ENCODE peak calls at places on chromosomes 5 and 9, in nine cellular contexts. One of them, this sample, is unnamed.

GRCh38 chr5:176773408-176774035 is 36.8 kb upstream of the UNC5A start:
- DNase-seq in GM23338: no peak
- DNase-seq in HCT116: no peak
- DNase-seq in GM23248: no peak
- DNase-seq in PC-3: no peak
- DNase-seq in PC-9: no peak
- DNase-seq in SK-N-SH: no peak
- DNase-seq in hepatocyte: no peak
- DNase-seq in MM.1S: no peak
- DNase-seq in this sample: no peak

GRCh38 chr9:114607671-114608524 is 3.2 kb upstream of the TMEM268 start:
- DNase-seq in GM23338: no peak
- DNase-seq in HCT116: no peak
- DNase-seq in GM23248: peak; percentile 13
- DNase-seq in PC-3: no peak
- DNase-seq in PC-9: no peak
- DNase-seq in SK-N-SH: no peak
- DNase-seq in hepatocyte: no peak
- DNase-seq in MM.1S: no peak
- DNase-seq in this sample: peak; percentile 26

GRCh38 chr5:44827681-44828080 is 18.9 kb downstream of the MRPS30 start:
- DNase-seq in GM23338: no peak
- DNase-seq in HCT116: no peak
- DNase-seq in GM23248: no peak
- DNase-seq in PC-3: no peak
- DNase-seq in PC-9: no peak
- DNase-seq in SK-N-SH: no peak
- DNase-seq in hepatocyte: no peak
- DNase-seq in MM.1S: no peak
- DNase-seq in this sample: no peak

GRCh38 chr5:525916-526315 is 1.7 kb upstream of the SLC9A3 start:
- DNase-seq in GM23338: no peak
- DNase-seq in HCT116: no peak
- DNase-seq in GM23248: no peak
- DNase-seq in PC-3: no peak
- DNase-seq in PC-9: no peak
- DNase-seq in SK-N-SH: no peak
- DNase-seq in hepatocyte: no peak
- DNase-seq in MM.1S: no peak
- DNase-seq in this sample: no peak

GRCh38 chr9:94804316-94804715 is 77.8 kb downstream of the AOPEP start:
- DNase-seq in GM23338: no peak
- DNase-seq in HCT116: no peak
- DNase-seq in GM23248: no peak
- DNase-seq in PC-3: no peak
- DNase-seq in PC-9: no peak
- DNase-seq in SK-N-SH: no peak
- DNase-seq in hepatocyte: no peak
- DNase-seq in MM.1S: no peak
- DNase-seq in this sample: no peak

GRCh38 chr5:58544195-58544594 is 38.7 kb upstream of the RAB3C start:
- DNase-seq in GM23338: no peak
- DNase-seq in HCT116: no peak
- DNase-seq in GM23248: no peak
- DNase-seq in PC-3: no peak
- DNase-seq in PC-9: no peak
- DNase-seq in SK-N-SH: no peak
- DNase-seq in hepatocyte: no peak
- DNase-seq in MM.1S: no peak
- DNase-seq in this sample: peak; percentile 1

GRCh38 chr9:132833451-132834130 is 44.5 kb downstream of the AK8 start:
- DNase-seq in GM23338: no peak
- DNase-seq in HCT116: no peak
- DNase-seq in GM23248: peak; percentile 9
- DNase-seq in PC-3: no peak
- DNase-seq in PC-9: no peak
- DNase-seq in SK-N-SH: peak; percentile 81
- DNase-seq in hepatocyte: no peak
- DNase-seq in MM.1S: no peak
- DNase-seq in this sample: no peak

GRCh38 chr9:128442150-128442549 is 13.7 kb upstream of the ODF2 start:
- DNase-seq in GM23338: no peak
- DNase-seq in HCT116: no peak
- DNase-seq in GM23248: no peak
- DNase-seq in PC-3: no peak
- DNase-seq in PC-9: no peak
- DNase-seq in SK-N-SH: no peak
- DNase-seq in hepatocyte: no peak
- DNase-seq in MM.1S: no peak
- DNase-seq in this sample: no peak

GRCh38 chr9:133135193-133135745 is 14.2 kb upstream of the RALGDS start:
- DNase-seq in GM23338: no peak
- DNase-seq in HCT116: peak; percentile 90
- DNase-seq in GM23248: peak; percentile 98
- DNase-seq in PC-3: peak; percentile 97
- DNase-seq in PC-9: peak; percentile 94
- DNase-seq in SK-N-SH: peak; percentile 44
- DNase-seq in hepatocyte: no peak
- DNase-seq in MM.1S: no peak
- DNase-seq in this sample: no peak

GRCh38 chr5:57435701-57436134 is 46.9 kb downstream of the ACTBL2 start:
- DNase-seq in GM23338: no peak
- DNase-seq in HCT116: peak; percentile 37
- DNase-seq in GM23248: peak; percentile 83
- DNase-seq in PC-3: peak; percentile 93
- DNase-seq in PC-9: peak; percentile 99
- DNase-seq in SK-N-SH: no peak
- DNase-seq in hepatocyte: peak; percentile 52
- DNase-seq in MM.1S: no peak
- DNase-seq in this sample: no peak

GRCh38 chr5:36246011-36246410 is 4.3 kb upstream of the NADK2 start:
- DNase-seq in GM23338: no peak
- DNase-seq in HCT116: no peak
- DNase-seq in GM23248: no peak
- DNase-seq in PC-3: no peak
- DNase-seq in PC-9: no peak
- DNase-seq in SK-N-SH: no peak
- DNase-seq in hepatocyte: no peak
- DNase-seq in MM.1S: no peak
- DNase-seq in this sample: no peak

GRCh38 chr5:37839441-37840035 is 303 bp downstream of the GDNF start:
- DNase-seq in GM23338: peak; percentile 64
- DNase-seq in HCT116: no peak
- DNase-seq in GM23248: peak; percentile 88
- DNase-seq in PC-3: peak; percentile 51
- DNase-seq in PC-9: no peak
- DNase-seq in SK-N-SH: peak; percentile 70
- DNase-seq in hepatocyte: peak; percentile 79
- DNase-seq in MM.1S: peak; percentile 79
- DNase-seq in this sample: no peak

GRCh38 chr5:56671571-56671970 is 143.8 kb upstream of the MAP3K1 start:
- DNase-seq in GM23338: peak; percentile 50
- DNase-seq in HCT116: no peak
- DNase-seq in GM23248: no peak
- DNase-seq in PC-3: peak; percentile 31
- DNase-seq in PC-9: no peak
- DNase-seq in SK-N-SH: no peak
- DNase-seq in hepatocyte: no peak
- DNase-seq in MM.1S: no peak
- DNase-seq in this sample: no peak

GRCh38 chr5:79971156-79971555 is 19.9 kb downstream of the MTX3 start:
- DNase-seq in GM23338: no peak
- DNase-seq in HCT116: no peak
- DNase-seq in GM23248: peak; percentile 61
- DNase-seq in PC-3: peak; percentile 60
- DNase-seq in PC-9: no peak
- DNase-seq in SK-N-SH: no peak
- DNase-seq in hepatocyte: no peak
- DNase-seq in MM.1S: no peak
- DNase-seq in this sample: no peak

GRCh38 chr9:134930404-134930803 is 12.7 kb upstream of the FCN1 start:
- DNase-seq in GM23338: no peak
- DNase-seq in HCT116: no peak
- DNase-seq in GM23248: no peak
- DNase-seq in PC-3: no peak
- DNase-seq in PC-9: no peak
- DNase-seq in SK-N-SH: no peak
- DNase-seq in hepatocyte: no peak
- DNase-seq in MM.1S: no peak
- DNase-seq in this sample: peak; percentile 98

GRCh38 chr9:134935056-134936020 is 17.6 kb upstream of the FCN1 start:
- DNase-seq in GM23338: no peak
- DNase-seq in HCT116: no peak
- DNase-seq in GM23248: no peak
- DNase-seq in PC-3: no peak
- DNase-seq in PC-9: no peak
- DNase-seq in SK-N-SH: no peak
- DNase-seq in hepatocyte: no peak
- DNase-seq in MM.1S: no peak
- DNase-seq in this sample: no peak

GRCh38 chr9:134933076-134933659 is 15.5 kb upstream of the FCN1 start:
- DNase-seq in GM23338: no peak
- DNase-seq in HCT116: no peak
- DNase-seq in GM23248: no peak
- DNase-seq in PC-3: no peak
- DNase-seq in PC-9: no peak
- DNase-seq in SK-N-SH: no peak
- DNase-seq in hepatocyte: no peak
- DNase-seq in MM.1S: no peak
- DNase-seq in this sample: peak; percentile 30

GRCh38 chr9:134932171-134932570 is 14.5 kb upstream of the FCN1 start:
- DNase-seq in GM23338: no peak
- DNase-seq in HCT116: no peak
- DNase-seq in GM23248: no peak
- DNase-seq in PC-3: no peak
- DNase-seq in PC-9: no peak
- DNase-seq in SK-N-SH: no peak
- DNase-seq in hepatocyte: no peak
- DNase-seq in MM.1S: no peak
- DNase-seq in this sample: no peak

GRCh38 chr9:134932656-134933055 is 14.9 kb upstream of the FCN1 start:
- DNase-seq in GM23338: no peak
- DNase-seq in HCT116: no peak
- DNase-seq in GM23248: no peak
- DNase-seq in PC-3: no peak
- DNase-seq in PC-9: no peak
- DNase-seq in SK-N-SH: no peak
- DNase-seq in hepatocyte: no peak
- DNase-seq in MM.1S: no peak
- DNase-seq in this sample: peak; percentile 55
- H3K4me2 ChIP-seq in GM23338: no peak overlapping the region
- H3K4me2 ChIP-seq in HCT116: no peak overlapping the region
- H3K4me2 ChIP-seq in GM23248: no peak overlapping the region
- H3K4me2 ChIP-seq in PC-3: no peak overlapping the region
- H3K4me2 ChIP-seq in PC-9: no peak overlapping the region
- H3K4me2 ChIP-seq in SK-N-SH: no peak overlapping the region
- H3K4me2 ChIP-seq in hepatocyte: no peak overlapping the region
- H3K4me2 ChIP-seq in MM.1S: no peak overlapping the region
- H3K4me2 ChIP-seq in this sample: peak overlapping the region; percentile 87

DNA sequence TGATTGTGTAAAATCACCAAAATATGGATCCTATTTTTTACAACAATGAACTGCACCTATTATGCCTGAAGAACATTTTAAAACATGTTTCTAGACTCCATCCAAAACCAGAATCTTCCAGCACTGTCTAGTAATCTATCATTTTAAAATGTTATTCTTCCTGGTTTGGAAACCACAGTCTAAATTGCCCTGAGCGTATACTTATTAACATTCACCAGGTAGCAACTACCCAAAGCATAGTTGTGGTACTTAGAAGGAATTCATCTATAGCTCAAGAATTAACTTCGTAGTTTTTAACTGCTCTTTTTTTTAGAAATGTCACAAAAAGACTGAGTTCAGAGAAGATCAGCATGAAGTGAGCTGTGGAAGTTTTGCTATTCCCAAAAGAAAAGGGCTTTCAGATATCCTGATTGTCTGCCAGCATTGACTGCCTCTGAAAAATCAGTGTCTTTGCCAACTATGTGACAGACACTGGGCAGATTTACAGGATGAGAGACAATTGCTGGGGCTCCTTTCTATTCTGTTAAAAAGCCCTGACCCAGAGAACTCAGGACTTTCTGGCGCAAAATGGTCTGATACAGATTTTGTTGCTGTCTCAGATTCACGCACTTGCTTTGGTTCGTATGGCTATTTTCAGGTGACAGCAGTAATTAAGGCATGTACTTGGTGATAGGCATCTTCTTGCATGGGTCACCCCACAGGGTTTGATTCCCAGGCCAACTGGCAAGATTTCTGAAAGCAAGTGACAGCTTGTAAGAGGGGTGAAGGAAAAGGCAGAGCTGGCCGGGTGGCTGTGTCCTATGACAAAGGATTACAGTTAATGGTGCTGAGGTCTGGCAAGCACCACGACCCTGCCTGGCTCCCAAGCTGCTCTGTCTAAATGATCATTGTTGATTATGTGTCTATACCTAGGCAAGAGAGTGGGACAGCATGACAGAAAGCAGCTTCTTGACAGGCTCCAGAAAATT is 152.5 kb upstream of the RAI14 start:
- DNase-seq in GM23338: no peak
- DNase-seq in HCT116: no peak
- DNase-seq in GM23248: no peak
- DNase-seq in PC-3: no peak
- DNase-seq in PC-9: no peak
- DNase-seq in SK-N-SH: no peak
- DNase-seq in hepatocyte: no peak
- DNase-seq in MM.1S: no peak
- DNase-seq in this sample: no peak
- H2AFZ ChIP-seq in GM23338: peak overlapping the region; percentile 30
- H2AFZ ChIP-seq in HCT116: no peak overlapping the region
- H2AFZ ChIP-seq in GM23248: peak overlapping the region; percentile 0
- H2AFZ ChIP-seq in PC-3: peak overlapping the region; percentile 1
- H2AFZ ChIP-seq in PC-9: no peak overlapping the region
- H2AFZ ChIP-seq in SK-N-SH: peak overlapping the region; percentile 36
- H2AFZ ChIP-seq in hepatocyte: no peak overlapping the region
- H2AFZ ChIP-seq in MM.1S: no peak overlapping the region
- H2AFZ ChIP-seq in this sample: no peak overlapping the region

DNA sequence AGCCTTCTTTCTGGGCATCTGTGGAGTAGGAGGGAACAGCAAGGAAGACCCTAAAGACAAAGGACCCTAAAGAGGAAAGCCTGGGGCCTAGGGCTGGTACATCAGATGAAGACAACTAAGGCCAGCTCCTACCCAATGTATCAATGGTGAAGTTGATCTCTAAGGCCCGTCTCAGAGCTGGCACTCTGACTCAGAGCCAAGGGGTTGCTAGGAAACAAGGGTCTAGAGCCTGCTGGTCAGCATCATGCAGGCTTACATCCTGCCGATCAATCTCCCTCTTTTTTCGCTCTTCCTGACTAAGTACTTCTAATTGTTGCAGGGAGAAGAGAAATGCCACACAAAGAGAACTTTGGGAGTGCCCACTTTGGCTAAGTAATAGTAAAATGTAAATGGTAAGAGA is 26.2 kb downstream of the TRIM32 start:
- DNase-seq in GM23338: no peak
- DNase-seq in HCT116: no peak
- DNase-seq in GM23248: no peak
- DNase-seq in PC-3: no peak
- DNase-seq in PC-9: no peak
- DNase-seq in SK-N-SH: no peak
- DNase-seq in hepatocyte: no peak
- DNase-seq in MM.1S: no peak
- DNase-seq in this sample: no peak
- H3K9me2 ChIP-seq in GM23338: no peaks in the 10 kb centered on the region
- H3K9me2 ChIP-seq in HCT116: no peaks in the 10 kb centered on the region
- H3K9me2 ChIP-seq in GM23248: no peaks in the 10 kb centered on the region
- H3K9me2 ChIP-seq in PC-3: no peaks in the 10 kb centered on the region
- H3K9me2 ChIP-seq in PC-9: no peaks in the 10 kb centered on the region
- H3K9me2 ChIP-seq in SK-N-SH: no peaks in the 10 kb centered on the region
- H3K9me2 ChIP-seq in hepatocyte: no peaks in the 10 kb centered on the region
- H3K9me2 ChIP-seq in MM.1S: no peaks in the 10 kb centered on the region
- H3K9me2 ChIP-seq in this sample: no peaks in the 10 kb centered on the region

GRCh38 chr5:32123058-32123805 is 50.9 kb downstream of the GOLPH3 start:
- DNase-seq in GM23338: no peak
- DNase-seq in HCT116: no peak
- DNase-seq in GM23248: no peak
- DNase-seq in PC-3: no peak
- DNase-seq in PC-9: no peak
- DNase-seq in SK-N-SH: no peak
- DNase-seq in hepatocyte: no peak
- DNase-seq in MM.1S: no peak
- DNase-seq in this sample: no peak
- H3K4me2 ChIP-seq in GM23338: no peak overlapping the region
- H3K4me2 ChIP-seq in HCT116: no peak overlapping the region
- H3K4me2 ChIP-seq in GM23248: no peak overlapping the region
- H3K4me2 ChIP-seq in PC-3: no peak overlapping the region
- H3K4me2 ChIP-seq in PC-9: no peak overlapping the region
- H3K4me2 ChIP-seq in SK-N-SH: no peak overlapping the region
- H3K4me2 ChIP-seq in hepatocyte: no peak overlapping the region
- H3K4me2 ChIP-seq in MM.1S: no peak overlapping the region
- H3K4me2 ChIP-seq in this sample: no peak overlapping the region

This sample was measured in OCI-LY7.